ENCODE peak calls at places on chromosomes 6 and 20, in ten cellular contexts. W, F, X, O, T, J, I, A, S and U are unnamed samples.

GRCh38 chr6:63492476-63492875 is 79.8 kb upstream of the LOC128125822 start:
- DNase-seq in I (no peak), F (no peak), A (no peak), J (no peak), W (no peak), O (no peak), X (no peak), T (no peak), S (no peak), U (no peak)

GRCh38 chr6:2758980-2759379 is 6.2 kb upstream of the WRNIP1 start:
- DNase-seq in J (no peak), O (no peak), S (no peak), F (no peak), T (no peak), I (no peak), X (no peak), W (no peak), A (no peak), U (no peak)

GRCh38 chr6:119142637-119143036 is 64.2 kb upstream of the FAM184A start:
- DNase-seq in T (no peak), X (no peak), W (no peak), S (no peak), I (no peak), A (no peak), J (no peak), F (no peak), O (no peak), U (no peak)

GRCh38 chr20:39259010-39259803 is 297.1 kb downstream of the DHX35 start:
- DNase-seq in T (no peak), X (no peak), J (no peak), A (no peak), O (no peak), I (no peak), F (peak; percentile 41), W (no peak), S (no peak), U (no peak)

GRCh38 chr20:47175501-47175900 is 181.0 kb downstream of the ZMYND8 start:
- DNase-seq in T (no peak), X (no peak), A (peak; percentile 54), J (no peak), F (no peak), S (peak; percentile 66), O (no peak), I (no peak), W (no peak), U (no peak)

GRCh38 chr6:36793913-36794703 is 45.1 kb downstream of the CPNE5 start:
- DNase-seq in S (no peak), A (no peak), W (no peak), I (no peak), O (no peak), F (no peak), J (no peak), X (peak; percentile 12), T (no peak), U (no peak)

GRCh38 chr20:1776608-1777475 is 118.4 kb upstream of the SIRPA start:
- DNase-seq in F (no peak), O (peak; percentile 85), T (peak; percentile 59), S (peak; percentile 83), I (peak; percentile 93), A (peak; percentile 85), J (peak; percentile 87), W (peak; percentile 69), X (peak; percentile 87), U (peak; percentile 84)

GRCh38 chr20:4025125-4025524 is 9.8 kb upstream of the RNF24 start:
- DNase-seq in A (no peak), S (no peak), J (no peak), I (no peak), F (no peak), O (no peak), T (no peak), W (no peak), X (no peak), U (no peak)

GRCh38 chr6:140319209-140319608 is 944.8 kb upstream of the CITED2 start:
- DNase-seq in I (no peak), F (no peak), A (no peak), T (no peak), X (peak; percentile 75), S (no peak), W (no peak), J (no peak), O (peak; percentile 55), U (no peak)

GRCh38 chr6:87237804-87238203 is 82.4 kb downstream of the ZNF292 start:
- DNase-seq in F (no peak), I (no peak), W (peak; percentile 8), J (no peak), O (peak; percentile 43), T (peak; percentile 45), S (no peak), X (peak; percentile 45), A (no peak), U (no peak)

GRCh38 chr20:57335392-57335791 is 5.8 kb downstream of the SPO11 start:
- DNase-seq in T (peak; percentile 17), O (no peak), X (no peak), F (no peak), J (no peak), S (no peak), W (no peak), A (no peak), I (no peak), U (no peak)

GRCh38 chr6:22476811-22477210 is 92.6 kb upstream of the HDGFL1 start:
- DNase-seq in I (no peak), S (no peak), A (no peak), X (peak; percentile 4), O (no peak), F (no peak), J (no peak), T (no peak), W (no peak), U (no peak)

GRCh38 chr6:38912378-38912777 is 136.2 kb upstream of the GLP1R start:
- DNase-seq in X (no peak), A (no peak), O (no peak), F (no peak), T (no peak), I (no peak), S (no peak), J (no peak), W (no peak), U (no peak)

GRCh38 chr6:99589907-99590493 is 16.6 kb upstream of the PRDM13 start:
- DNase-seq in A (no peak), X (no peak), I (no peak), W (no peak), O (no peak), S (no peak), F (no peak), J (no peak), T (no peak), U (no peak)
- H3K4me3 ChIP-seq in A (no peak overlapping the region), X (no peak overlapping the region), I (no peak overlapping the region), W (no peak overlapping the region), O (no peak overlapping the region), S (no peak overlapping the region), F (no peak overlapping the region), J (no peak overlapping the region), T (no peak overlapping the region), U (no peak overlapping the region)

DNA sequence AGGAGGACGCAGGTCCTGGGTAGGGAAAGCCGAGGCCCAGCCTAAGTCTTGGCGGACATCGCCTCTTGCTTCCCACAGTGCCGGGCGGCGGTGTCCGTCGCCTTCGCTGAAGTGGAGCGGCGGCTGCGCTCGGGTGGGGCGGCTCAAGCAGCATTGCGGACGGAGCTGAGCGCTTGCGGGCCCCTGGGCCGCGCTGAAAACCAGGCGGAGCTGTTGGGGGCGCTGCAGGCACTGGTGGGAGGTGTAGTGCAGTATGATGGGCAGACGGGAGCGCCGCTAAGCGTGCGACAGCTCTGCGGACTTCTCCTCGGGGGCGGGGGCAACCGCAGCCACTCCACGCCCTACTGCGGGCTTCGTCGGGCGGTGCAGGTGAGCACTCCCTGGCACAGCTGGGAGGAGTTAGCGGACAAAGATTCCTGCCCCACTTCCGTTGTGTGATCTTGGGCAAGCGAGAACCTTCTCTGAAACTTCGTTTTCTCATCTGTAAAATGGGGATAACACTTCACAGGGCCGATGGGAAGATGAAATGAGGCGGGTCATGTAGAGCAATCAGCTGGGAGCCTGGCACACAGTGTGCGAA is 4.3 kb downstream of the PRSS16 start:
- DNase-seq in X (peak; percentile 38), I (peak; percentile 94), O (peak; percentile 64), W (peak; percentile 85), A (peak; percentile 87), T (peak; percentile 87), J (peak; percentile 38), F (peak; percentile 91), S (peak; percentile 91), U (peak; percentile 94)
- TF ChIP-seq CTCF in X (peak; percentile 23), I (peak; percentile 30), O (peak; percentile 40), W (peak; percentile 56), A (no peak), T (peak; percentile 71), J (no peak), F (peak; percentile 68), S (peak; percentile 17), U (peak; percentile 43)

GRCh38 chr20:10763117-10763516 is 89.3 kb upstream of the JAG1 start:
- DNase-seq in A (no peak), W (no peak), T (no peak), I (no peak), X (peak; percentile 18), F (no peak), O (no peak), S (no peak), J (no peak), U (no peak)

GRCh38 chr20:10758446-10758845 is 84.6 kb upstream of the JAG1 start:
- DNase-seq in T (peak; percentile 96), S (no peak), F (no peak), X (peak; percentile 53), J (no peak), I (no peak), W (no peak), A (no peak), O (no peak), U (no peak)

GRCh38 chr20:10761232-10761631 is 87.4 kb upstream of the JAG1 start:
- DNase-seq in F (peak; percentile 94), O (peak; percentile 12), X (peak; percentile 89), A (no peak), W (no peak), I (no peak), S (no peak), T (peak; percentile 99), J (no peak), U (no peak)

GRCh38 chr20:10761786-10762185 is 88.0 kb upstream of the JAG1 start:
- DNase-seq in S (no peak), J (no peak), W (no peak), O (no peak), I (no peak), F (no peak), T (peak; percentile 84), X (peak; percentile 58), A (no peak), U (no peak)

DNA sequence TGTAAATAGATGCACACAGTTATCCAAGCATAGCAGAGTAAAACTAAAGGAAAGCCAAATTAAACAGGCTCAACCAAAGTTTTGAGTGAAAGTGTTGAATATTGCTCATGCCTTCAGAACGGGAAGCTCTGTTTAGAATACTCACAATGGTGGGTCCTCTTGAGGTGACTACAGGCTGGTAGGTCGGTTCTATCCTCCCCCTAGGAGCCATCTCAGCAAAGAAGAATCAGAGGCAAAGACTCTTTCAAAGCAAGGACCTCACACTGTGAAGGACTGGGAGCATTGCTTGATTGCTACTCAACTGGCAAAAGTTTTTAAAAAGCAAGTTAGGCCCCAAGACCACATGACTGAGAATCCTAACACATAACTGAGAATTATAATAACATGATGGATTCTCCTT is 88.4 kb upstream of the JAG1 start:
- DNase-seq in T (no peak), I (no peak), W (no peak), S (no peak), F (no peak), X (no peak), O (no peak), A (no peak), J (no peak), U (no peak)
- H3K4me3 ChIP-seq in T (no peak overlapping the region), I (no peak overlapping the region), W (no peak overlapping the region), S (no peak overlapping the region), F (no peak overlapping the region), X (no peak overlapping the region), O (no peak overlapping the region), A (no peak overlapping the region), J (no peak overlapping the region), U (no peak overlapping the region)

GRCh38 chr6:72246926-72247325 is 360.6 kb downstream of the RIMS1 start:
- DNase-seq in O (no peak), W (no peak), I (no peak), X (peak; percentile 15), T (no peak), J (no peak), S (no peak), F (no peak), A (no peak), U (no peak)
- TF ChIP-seq CTCF in O (no peak), W (no peak), I (no peak), X (no peak), T (no peak), J (no peak), S (no peak), F (no peak), A (no peak), U (no peak)